ENCODE peak calls at places on chromosomes 3 and 15, in eight cellular contexts. G is activated effector memory CD4-positive, alpha-beta T cell treated with anti-CD3 and anti-CD28 coated beads, Interleukin-2, amount 50 U/mL, for 16 hours; Q is NCI-H2107; L is activated T-helper 1 cell treated with anti-CD3 and anti-CD28 coated beads, Interleukin-2, amount 50 U/mL, for 16 hours; X is SHP77 treated with DMSO at 0.1 percent for 48 hours; R is choroid plexus epithelial cell; A is mesothelial cell of epicardium; E is dorsolateral prefrontal cortex. W is an unnamed sample.

GRCh38 chr15:52010633-52011595 is 8.1 kb upstream of the MAPK6 start:
- DNase-seq in G (peak; percentile 76), Q (no peak), L (no peak), X (no peak), R (peak; percentile 92), A (no peak), E (no peak), W (no peak)

GRCh38 chr15:77533530-77533929 is 99.2 kb downstream of the LINGO1 start:
- DNase-seq in G (no peak), Q (no peak), L (no peak), X (no peak), R (no peak), A (no peak), E (peak; percentile 10), W (no peak)

GRCh38 chr3:42377681-42378080 is 32.7 kb downstream of the LYZL4 start:
- DNase-seq in G (no peak), Q (no peak), L (no peak), X (no peak), R (no peak), A (no peak), E (no peak), W (no peak)

GRCh38 chr3:8736436-8736835 is 2.8 kb downstream of the CAV3 start:
- DNase-seq in G (peak; percentile 21), Q (no peak), L (no peak), X (no peak), R (no peak), A (no peak), E (no peak), W (no peak)

GRCh38 chr3:11610044-11610671 is 33.6 kb downstream of the VGLL4 start:
- DNase-seq in G (no peak), Q (no peak), L (no peak), X (no peak), R (peak; percentile 55), A (no peak), E (no peak), W (no peak)

GRCh38 chr3:140152851-140153640 is 218.1 kb downstream of the CLSTN2 start:
- DNase-seq in G (no peak), Q (peak; percentile 44), L (no peak), X (no peak), R (no peak), A (no peak), E (no peak), W (no peak)

GRCh38 chr3:9248232-9249191 is 934 bp downstream of the SRGAP3 start:
- DNase-seq in G (no peak), Q (no peak), L (no peak), X (no peak), R (no peak), A (no peak), E (peak; percentile 46), W (no peak)

GRCh38 chr15:83295417-83295816 is 11.0 kb upstream of the BNC1 start:
- DNase-seq in G (no peak), Q (no peak), L (no peak), X (no peak), R (no peak), A (no peak), E (no peak), W (no peak)

GRCh38 chr3:46544771-46545503 is 21.2 kb downstream of the LRRC2 start:
- DNase-seq in G (no peak), Q (no peak), L (no peak), X (no peak), R (no peak), A (no peak), E (no peak), W (no peak)

GRCh38 chr15:94098877-94099606 is 132.3 kb upstream of the MCTP2 start:
- DNase-seq in G (no peak), Q (no peak), L (no peak), X (no peak), R (no peak), A (no peak), E (no peak), W (no peak)

GRCh38 chr3:116314476-116314875 is 130.8 kb downstream of the LSAMP start:
- DNase-seq in G (no peak), Q (no peak), L (no peak), X (no peak), R (peak; percentile 5), A (no peak), E (no peak), W (no peak)

GRCh38 chr15:98953000-98953776 is 54.4 kb downstream of the PGPEP1L start:
- DNase-seq in G (no peak), Q (no peak), L (no peak), X (no peak), R (no peak), A (no peak), E (no peak), W (no peak)

GRCh38 chr3:143226678-143227291 is 107.2 kb downstream of the CHST2 start:
- DNase-seq in G (no peak), Q (no peak), L (no peak), X (no peak), R (no peak), A (no peak), E (no peak), W (no peak)

GRCh38 chr3:50573566-50574279 is 4.4 kb downstream of the HEMK1 start:
- DNase-seq in G (peak; percentile 88), Q (no peak), L (no peak), X (no peak), R (no peak), A (no peak), E (no peak), W (peak; percentile 48)

GRCh38 chr3:53077476-53078220 is 31.8 kb upstream of the SFMBT1 start:
- DNase-seq in G (peak; percentile 50), Q (no peak), L (no peak), X (no peak), R (no peak), A (no peak), E (no peak), W (no peak)

GRCh38 chr3:63914312-63914711 is 2.1 kb upstream of the SCAANT1 start:
- DNase-seq in G (no peak), Q (no peak), L (no peak), X (no peak), R (peak; percentile 80), A (no peak), E (no peak), W (no peak)

GRCh38 chr3:86695752-86696151 is 295.2 kb downstream of the VGLL3 start:
- DNase-seq in G (no peak), Q (no peak), L (no peak), X (no peak), R (no peak), A (no peak), E (no peak), W (no peak)

GRCh38 chr3:129992781-129993180 is 18.3 kb downstream of the TRH start:
- DNase-seq in G (no peak), Q (no peak), L (no peak), X (no peak), R (peak; percentile 30), A (no peak), E (no peak), W (no peak)

GRCh38 chr3:31924628-31925270 is 56.3 kb downstream of the OSBPL10 start:
- DNase-seq in G (no peak), Q (no peak), L (no peak), X (no peak), R (no peak), A (no peak), E (no peak), W (no peak)

GRCh38 chr15:48086162-48086561 is 34.6 kb upstream of the SLC24A5 start:
- DNase-seq in G (no peak), Q (no peak), L (no peak), X (no peak), R (no peak), A (no peak), E (no peak), W (no peak)

GRCh38 chr3:190013943-190014924 is 106.5 kb downstream of the P3H2 start:
- DNase-seq in G (no peak), Q (no peak), L (no peak), X (no peak), R (no peak), A (no peak), E (no peak), W (no peak)

GRCh38 chr15:66008920-66009572 is 139.8 kb downstream of the RAB11A start:
- DNase-seq in G (no peak), Q (no peak), L (no peak), X (no peak), R (no peak), A (no peak), E (no peak), W (no peak)

GRCh38 chr3:134618473-134618860 is 32.4 kb downstream of the KY start:
- DNase-seq in G (no peak), Q (no peak), L (no peak), X (no peak), R (no peak), A (no peak), E (no peak), W (no peak)